ENCODE peak calls at places on chromosome 9, in four cellular contexts. R, Q, K and I are unnamed samples.

GRCh38 chr9:137705443-137705863 is 86.6 kb downstream of the EHMT1 start:
- DNase-seq in K (no peak), Q (no peak), R (no peak), I (peak; percentile 86)

GRCh38 chr9:109249615-109250014 is 71.2 kb downstream of the EPB41L4B start:
- DNase-seq in Q (no peak), K (no peak), R (no peak), I (no peak)

GRCh38 chr9:14340994-14341393 is 27.1 kb upstream of the NFIB start:
- DNase-seq in K (no peak), R (no peak), Q (no peak), I (no peak)

GRCh38 chr9:101458955-101459631 is 23.5 kb upstream of the ALDOB start:
- DNase-seq in Q (no peak), R (peak; percentile 23), K (no peak), I (peak; percentile 53)

GRCh38 chr9:124615100-124615742 is 108.0 kb upstream of the NR5A1 start:
- DNase-seq in R (no peak), K (no peak), Q (no peak), I (no peak)

GRCh38 chr9:18126776-18127175 is 347.2 kb upstream of the ADAMTSL1 start:
- DNase-seq in K (no peak), Q (no peak), R (no peak), I (no peak)

GRCh38 chr9:75175395-75175794 is 87.1 kb downstream of the OSTF1 start:
- DNase-seq in Q (no peak), K (no peak), R (peak; percentile 16), I (no peak)

GRCh38 chr9:130528674-130529073 is 50.7 kb upstream of the FUBP3 start:
- DNase-seq in R (no peak), Q (no peak), K (no peak), I (no peak)

GRCh38 chr9:122463828-122464632 is 13.7 kb downstream of the OR1J1 start:
- DNase-seq in K (no peak), R (no peak), Q (no peak), I (peak; percentile 15)

GRCh38 chr9:123389070-123389469 is 33.1 kb downstream of the CRB2 start:
- DNase-seq in K (no peak), Q (no peak), R (no peak), I (no peak)

GRCh38 chr9:98806394-98807069 is 938 bp upstream of the GALNT12 start:
- DNase-seq in Q (no peak), K (no peak), R (no peak), I (no peak)

GRCh38 chr9:17453751-17454150 is 125.1 kb upstream of the SH3GL2 start:
- DNase-seq in K (no peak), R (no peak), Q (no peak), I (no peak)

GRCh38 chr9:71683598-71684235 is 84.6 kb downstream of the CEMIP2 start:
- DNase-seq in Q (peak; percentile 49), K (no peak), R (no peak), I (no peak)

GRCh38 chr9:8804618-8805017 is 1005.0 kb upstream of the DMAC1 start:
- DNase-seq in R (no peak), K (no peak), Q (no peak), I (no peak)

GRCh38 chr9:70479880-70480291 is 65.4 kb upstream of the KLF9 start:
- DNase-seq in R (no peak), Q (peak; percentile 67), K (no peak), I (no peak)

GRCh38 chr9:112059145-112059979 is 115.7 kb downstream of the SUSD1 start:
- DNase-seq in K (no peak), Q (peak; percentile 24), R (no peak), I (no peak)

GRCh38 chr9:12884736-12885395 is 110.0 kb downstream of the LURAP1L start:
- DNase-seq in Q (no peak), K (no peak), R (no peak), I (no peak)

GRCh38 chr9:72680593-72681317 is 159.3 kb downstream of the TMC1 start:
- DNase-seq in R (no peak), K (no peak), Q (no peak), I (no peak)

DNA sequence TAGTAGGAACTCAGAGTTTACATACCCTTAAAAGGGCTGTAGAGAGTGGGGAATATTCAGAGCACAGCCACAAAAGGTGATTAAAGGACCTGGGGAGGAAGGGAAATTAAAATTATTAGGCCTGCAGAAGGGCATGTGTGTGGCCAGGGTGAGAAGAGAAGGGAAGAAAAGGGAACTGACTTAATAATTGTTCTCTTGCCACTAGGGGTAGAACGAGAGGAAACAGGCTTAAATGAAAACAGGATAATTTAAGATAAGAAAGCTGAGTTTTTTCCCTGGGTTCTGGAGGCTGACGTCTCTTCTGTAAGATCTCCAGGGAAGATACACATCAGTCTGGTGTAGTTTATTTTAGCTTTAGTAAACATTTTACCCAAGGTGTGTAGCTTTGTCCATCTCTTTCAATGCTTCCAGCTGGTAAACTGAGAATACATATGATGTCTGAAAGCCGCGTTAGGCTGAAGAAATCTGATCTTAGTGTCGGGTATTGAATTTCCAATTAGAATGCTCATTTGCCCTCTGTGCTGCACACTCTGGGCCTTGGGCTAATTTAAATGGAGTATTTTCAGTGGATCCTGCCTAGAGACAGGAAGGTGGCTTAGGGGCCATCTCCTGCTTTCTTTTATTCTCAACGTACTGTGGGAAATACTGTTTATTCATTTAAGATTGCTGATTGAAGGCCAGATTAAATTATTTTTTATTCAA is 416.8 kb downstream of the TMEM38B start:
- DNase-seq in Q (no peak), R (no peak), K (no peak), I (no peak)
- TF ChIP-seq CTCF in Q (no peak), R (no peak), K (no peak), I (no peak)

GRCh38 chr9:33210006-33210715 is 29.8 kb upstream of the SPINK4 start:
- DNase-seq in R (no peak), Q (no peak), K (no peak), I (no peak)
- TF ChIP-seq CTCF in R (no peak), Q (no peak), K (no peak), I (no peak)

DNA sequence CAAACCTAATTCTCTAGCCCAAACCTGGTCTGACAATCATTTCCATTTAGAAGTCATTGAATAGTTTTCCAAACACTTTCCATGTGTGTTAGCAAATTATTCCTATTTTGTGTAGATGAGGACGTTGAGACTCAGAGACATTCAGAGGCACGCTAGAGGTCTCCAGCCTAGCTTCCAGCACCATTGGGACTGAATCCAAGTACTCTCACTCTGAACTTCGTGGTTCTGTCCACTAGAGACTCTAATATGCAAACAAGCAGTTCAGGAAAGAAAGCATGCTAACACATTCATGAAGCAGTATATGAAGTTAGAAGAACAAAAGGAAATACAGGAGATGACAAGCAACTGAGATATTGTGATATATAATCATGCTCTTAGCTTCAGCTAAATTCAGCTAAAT is 354.8 kb downstream of the NTRK2 start:
- DNase-seq in R (no peak), Q (no peak), K (no peak), I (no peak)
- TF ChIP-seq CTCF in R (peak; percentile 24), Q (no peak), K (no peak), I (no peak)

GRCh38 chr9:36572515-36573418 is at the start of gene MELK:
- DNase-seq in R (peak; percentile 72), Q (peak; percentile 35), K (no peak), I (peak; percentile 93)
- TF ChIP-seq CTCF in R (no peak), Q (no peak), K (no peak), I (no peak)